ENCODE peak calls at places on chromosomes 16 and 17, in nine cellular contexts. L is CD4-positive, alpha-beta T cell; W is uterus; M is neural progenitor cell; X is brain microvascular endothelial cell; D is adrenal gland; U is fibroblast of mammary gland; J is coronary artery; Z is right lobe of liver. B is an unnamed sample.

GRCh38 chr16:27407158-27407557 is 5.2 kb downstream of the IL21R start:
- DNase-seq in U (no peak), X (no peak), Z (no peak), M (no peak), L (no peak), J (no peak), W (no peak), D (no peak), B (no peak)

GRCh38 chr16:10931977-10932632 is 10.2 kb downstream of the DEXI start:
- DNase-seq in J (no peak), X (no peak), Z (no peak), U (no peak), M (no peak), L (no peak), D (no peak), W (no peak), B (no peak)

GRCh38 chr17:41211845-41212466 is 14.5 kb upstream of the KRTAP9-2 start:
- DNase-seq in L (no peak), W (no peak), U (peak), Z (no peak), X (no peak), D (no peak), J (no peak), M (no peak), B (peak)

GRCh38 chr17:1147664-1148063 is 32.1 kb downstream of the ABR start:
- DNase-seq in X (peak), L (no peak), M (peak), D (no peak), J (no peak), W (no peak), U (peak), Z (no peak), B (peak)

GRCh38 chr16:6835941-6836340 is 496.7 kb upstream of the RBFOX1 start:
- DNase-seq in X (no peak), D (no peak), U (no peak), L (no peak), M (no peak), W (no peak), J (no peak), Z (no peak), B (no peak)

GRCh38 chr17:336110-337021 is 16.2 kb downstream of the RPH3AL start:
- DNase-seq in U (no peak), Z (peak), M (peak), W (no peak), J (no peak), D (peak), L (peak), X (no peak), B (no peak)

GRCh38 chr17:81733507-81734404 is 21.7 kb downstream of the SLC25A10 start:
- DNase-seq in Z (peak), J (no peak), L (peak), W (peak), M (peak), D (peak), U (peak), X (peak), B (peak)

GRCh38 chr17:64006361-64007088 is 8.4 kb downstream of the PRR29 start:
- DNase-seq in J (peak), M (no peak), L (no peak), X (no peak), D (peak), W (peak), Z (no peak), U (peak), B (no peak)

GRCh38 chr17:81519284-81520020 is 6.9 kb upstream of the ACTG1 start:
- DNase-seq in D (peak), W (peak), Z (peak), U (no peak), J (no peak), L (peak), M (peak), X (no peak), B (no peak)

GRCh38 chr17:77233635-77234334 is 93.0 kb downstream of the SEC14L1 start:
- DNase-seq in M (no peak), Z (peak), J (no peak), U (peak), X (peak), W (peak), D (peak), L (no peak), B (peak)

GRCh38 chr16:90019543-90020259 is 445 bp upstream of the DBNDD1 start:
- DNase-seq in D (no peak), X (peak), U (peak), W (no peak), Z (no peak), M (peak), L (peak), J (no peak), B (peak)

GRCh38 chr17:35212668-35213067 is 18.5 kb upstream of the SLC35G3 start:
- DNase-seq in J (no peak), U (no peak), L (no peak), D (no peak), X (no peak), Z (no peak), W (no peak), M (no peak), B (no peak)

GRCh38 chr16:81424761-81425160 is 19.8 kb upstream of the CMIP start:
- DNase-seq in Z (no peak), U (no peak), L (no peak), J (no peak), W (no peak), D (no peak), X (no peak), M (no peak), B (no peak)

GRCh38 chr16:82011199-82011641 is at the start of gene SDR42E1:
- DNase-seq in D (no peak), X (no peak), J (no peak), M (no peak), Z (peak), W (no peak), U (no peak), L (peak), B (peak)

GRCh38 chr16:5965321-5965720 is 867.7 kb upstream of the EEF2KMT start:
- DNase-seq in M (no peak), L (no peak), W (no peak), D (no peak), Z (no peak), J (no peak), X (no peak), U (no peak), B (no peak)

DNA sequence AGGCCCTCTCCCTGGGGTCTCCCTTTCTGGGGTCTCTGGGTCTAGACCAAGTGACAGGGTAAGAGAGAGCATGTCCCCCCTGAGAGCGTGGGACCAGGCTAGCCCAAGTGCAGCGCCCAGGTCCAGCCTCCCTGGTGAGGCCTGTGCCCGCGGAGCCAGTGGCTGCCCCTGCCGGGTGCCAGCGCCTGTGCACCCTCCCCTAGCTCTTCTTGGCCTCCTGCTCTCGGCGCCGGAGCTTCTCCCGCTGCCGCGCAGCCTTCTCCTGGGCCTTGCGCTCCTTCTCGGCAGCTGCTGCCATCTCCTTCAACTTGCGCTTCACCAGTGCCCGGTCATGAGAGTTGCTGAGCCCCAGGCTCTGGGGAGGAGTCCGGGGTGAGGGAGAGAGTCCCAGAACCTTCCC is 17.3 kb downstream of the SAMD14 start:
- DNase-seq in X (no peak), L (no peak), M (no peak), J (no peak), Z (no peak), D (peak), U (no peak), W (no peak), B (no peak)
- TF ChIP-seq CTCF in X (no peak), L (no peak), M (no peak), J (no peak), Z (no peak), D (no peak), U (no peak), W (peak), B (no peak)

GRCh38 chr17:75587718-75588545 is at the start of gene MYO15B:
- DNase-seq in W (peak), L (peak), U (no peak), J (no peak), M (peak), Z (peak), X (no peak), D (peak), B (peak)
- TF ChIP-seq CTCF in W (peak), L (no peak), U (peak), J (no peak), M (peak), Z (no peak), X (peak), D (peak), B (peak)

DNA sequence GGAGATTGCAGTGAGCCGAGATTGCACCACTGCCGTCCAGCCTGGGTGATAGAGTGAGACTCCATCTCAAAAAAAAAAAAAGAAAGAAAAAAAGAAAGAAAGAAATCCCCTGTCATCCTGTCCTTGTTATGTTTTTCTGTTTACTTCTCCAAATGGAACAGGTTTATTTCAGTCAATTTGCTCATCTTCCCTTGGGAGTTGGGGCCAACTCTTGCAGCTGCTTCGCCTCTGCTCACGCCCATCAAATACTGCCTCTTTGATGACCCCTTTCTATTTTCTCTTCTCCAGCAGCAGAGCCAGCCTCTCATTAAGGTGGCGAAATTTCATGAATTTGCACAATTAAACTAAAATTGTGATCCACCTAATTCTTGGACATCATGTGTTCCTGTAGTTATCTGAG is 173.4 kb downstream of the ZNF18 start:
- DNase-seq in W (no peak), M (no peak), L (no peak), J (no peak), Z (no peak), X (no peak), D (no peak), U (no peak), B (no peak)
- TF ChIP-seq CTCF in W (no peak), M (no peak), L (no peak), J (no peak), Z (no peak), X (no peak), D (no peak), U (no peak), B (no peak)

GRCh38 chr16:1884155-1884760 is 12.3 kb upstream of the MEIOB start:
- DNase-seq in M (no peak), X (peak), D (no peak), W (no peak), Z (no peak), J (no peak), U (peak), L (no peak), B (peak)
- TF ChIP-seq CTCF in M (peak), X (peak), D (peak), W (no peak), Z (peak), J (no peak), U (peak), L (no peak), B (peak)

DNA sequence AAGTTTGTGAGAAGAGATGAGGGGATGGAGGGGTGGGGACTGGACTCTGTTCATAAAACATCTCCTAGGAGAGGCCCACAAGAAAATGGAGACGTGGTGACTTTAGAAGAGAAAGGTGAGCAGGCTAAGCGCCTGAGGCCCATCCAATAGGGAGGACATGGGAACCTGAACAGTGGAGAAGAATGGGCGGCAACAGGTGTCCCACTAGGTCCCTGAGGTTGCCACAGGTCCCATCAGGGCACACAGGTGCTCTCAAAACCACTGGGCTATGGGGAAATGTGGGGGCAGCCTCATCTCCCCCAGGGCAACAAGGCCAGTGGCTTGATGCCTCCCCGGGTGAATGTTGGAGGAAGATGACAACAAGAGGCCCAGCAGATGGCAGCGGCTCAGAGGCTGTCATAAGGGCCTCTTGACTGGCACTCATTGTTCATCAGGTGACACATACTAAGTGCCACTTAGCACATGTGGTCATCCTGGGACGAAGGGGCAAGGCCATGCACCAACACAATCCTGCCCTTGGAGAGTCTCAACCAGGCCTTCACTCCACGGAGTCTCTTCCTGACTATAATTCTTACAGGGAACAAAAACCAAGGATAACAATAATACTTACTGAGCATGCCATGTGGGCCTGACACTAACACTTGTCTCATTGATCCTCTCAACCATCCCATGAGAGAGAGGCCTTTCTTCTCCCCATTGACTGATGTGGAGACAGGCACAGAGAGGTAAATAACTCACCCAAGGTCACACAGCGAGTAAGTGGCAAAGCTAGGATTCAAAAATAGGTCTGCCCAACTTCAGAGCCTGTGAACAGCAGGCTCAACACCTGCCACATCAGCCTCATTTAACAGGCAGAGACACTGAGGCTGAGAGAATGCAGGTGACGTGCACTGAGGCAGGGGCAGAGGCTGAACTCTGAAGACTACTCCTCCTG is 38.0 kb downstream of the CUEDC1 start:
- DNase-seq in J (no peak), M (no peak), Z (no peak), L (peak), W (no peak), D (no peak), U (no peak), X (no peak), B (no peak)
- TF ChIP-seq CTCF in J (no peak), M (no peak), Z (peak), L (no peak), W (no peak), D (no peak), U (no peak), X (no peak), B (no peak)